ENCODE peak calls at places on chromosomes 5 and 9, in ten cellular contexts. T is stimulated activated effector memory CD8-positive, alpha-beta T cell treated with anti-CD3 and anti-CD28 coated beads, Interleukin-12 subunit alpha, Interleukin-12 subunit beta, amount 100 ng/mL, for 72 hours; O is left lung; D is right cardiac atrium; N is stimulated activated CD8-positive, alpha-beta memory T cell treated with anti-CD3 and anti-CD28 coated beads, Interleukin-4, amount 100 ng/mL, for 4 hours; B is NCI-H774; I is AG08396; H is CD4-positive, alpha-beta memory T cell; Y is CD8-positive, alpha-beta T cell; A is central memory CD4-positive, alpha-beta T cell. C is an unnamed sample.

GRCh38 chr5:167295686-167296015 is 995.8 kb upstream of the WWC1 start:
- DNase-seq in N (no peak), D (no peak), O (no peak), I (no peak), T (no peak), A (no peak), Y (no peak), H (no peak), B (no peak), C (no peak)

GRCh38 chr9:114606068-114606467 is 5.0 kb upstream of the TMEM268 start:
- DNase-seq in O (no peak), Y (no peak), N (no peak), A (no peak), H (no peak), D (no peak), B (no peak), T (no peak), I (no peak), C (peak)

GRCh38 chr5:71938886-71939285 is 168.4 kb upstream of the MAP1B start:
- DNase-seq in O (peak), T (no peak), B (peak), D (no peak), N (no peak), A (no peak), H (no peak), Y (no peak), I (no peak), C (no peak)

GRCh38 chr5:41869150-41869738 is 981 bp downstream of the OXCT1 start:
- DNase-seq in T (no peak), D (peak), A (no peak), B (no peak), Y (no peak), N (no peak), I (peak), H (peak), O (peak), C (peak)

GRCh38 chr5:37838933-37839341 is 904 bp downstream of the GDNF start:
- DNase-seq in T (no peak), I (peak), A (no peak), B (no peak), N (no peak), O (no peak), H (no peak), Y (no peak), D (no peak), C (no peak)

GRCh38 chr5:142900926-142901325 is 130.7 kb downstream of the ARHGAP26 start:
- DNase-seq in O (no peak), Y (no peak), T (no peak), H (no peak), I (peak), D (no peak), N (no peak), B (no peak), A (no peak), C (no peak)

GRCh38 chr9:4334439-4334838 is 34.6 kb upstream of the GLIS3 start:
- DNase-seq in Y (no peak), I (no peak), H (no peak), T (no peak), O (peak), N (no peak), D (peak), B (peak), A (no peak), C (no peak)

GRCh38 chr9:101536938-101537337 is 3.3 kb downstream of the RNF20 start:
- DNase-seq in H (peak), I (peak), A (no peak), N (no peak), O (no peak), B (no peak), D (no peak), Y (no peak), T (no peak), C (peak)

GRCh38 chr5:168951341-168951740 is 349.6 kb downstream of the SLIT3 start:
- DNase-seq in D (no peak), B (no peak), N (no peak), O (no peak), A (no peak), Y (no peak), I (peak), T (no peak), H (no peak), C (no peak)

GRCh38 chr9:113578877-113579269 is 115.3 kb downstream of the RGS3 start:
- DNase-seq in B (no peak), O (peak), T (peak), H (peak), I (peak), A (peak), Y (peak), D (no peak), N (peak), C (no peak)

C was measured in ecto neural progenitor cell.